ENCODE peak calls at places on chromosomes 7 and 10, in six cellular contexts. E is dermis blood vessel endothelial cell; C is choroid plexus epithelial cell; B is EL; I is activated naive CD4-positive, alpha-beta T cell treated with anti-CD3 and anti-CD28 coated beads for 36 hours; G is non-pigmented ciliary epithelial cell. Y is an unnamed sample.

GRCh38 chr10:93039721-93040120 is 20.9 kb upstream of the CYP26C1 start:
- DNase-seq in C (peak; percentile 77), G (no peak), I (peak; percentile 26), E (peak; percentile 31), B (peak; percentile 42), Y (no peak)

GRCh38 chr7:26369519-26370385 is 78.1 kb downstream of the SNX10 start:
- DNase-seq in C (peak; percentile 66), I (peak; percentile 34), G (no peak), E (peak; percentile 81), B (peak; percentile 56), Y (peak; percentile 84)

GRCh38 chr7:15750741-15751140 is 64.3 kb upstream of the MEOX2 start:
- DNase-seq in B (no peak), E (no peak), C (no peak), I (no peak), G (no peak), Y (no peak)

GRCh38 chr7:157488326-157488725 is 151.5 kb downstream of the DNAJB6 start:
- DNase-seq in E (no peak), C (no peak), B (no peak), I (no peak), G (no peak), Y (no peak)

GRCh38 chr7:31336202-31337035 is 4.1 kb downstream of the NEUROD6 start:
- DNase-seq in B (no peak), E (no peak), I (no peak), G (no peak), C (no peak), Y (no peak)

GRCh38 chr10:127148933-127149220 is 47.5 kb downstream of the INSYN2A start:
- DNase-seq in E (peak; percentile 51), G (no peak), B (peak; percentile 81), I (no peak), C (peak; percentile 82), Y (no peak)

GRCh38 chr10:90738885-90739284 is 119.0 kb downstream of the HTR7 start:
- DNase-seq in G (no peak), I (no peak), E (no peak), C (no peak), B (no peak), Y (no peak)

GRCh38 chr10:73358331-73359279 is at the start of gene CFAP70:
- DNase-seq in E (peak; percentile 97), B (peak; percentile 96), G (peak; percentile 79), C (peak; percentile 98), I (peak; percentile 96), Y (peak; percentile 97)

GRCh38 chr10:72801263-72801868 is 92.2 kb upstream of the OIT3 start:
- DNase-seq in B (no peak), I (no peak), C (no peak), E (no peak), G (no peak), Y (peak; percentile 33)

GRCh38 chr10:131147301-131147975 is 164.1 kb downstream of the TCERG1L start:
- DNase-seq in I (no peak), C (no peak), E (no peak), B (no peak), G (no peak), Y (no peak)

GRCh38 chr7:144784943-144785342 is 50.9 kb downstream of the TPK1 start:
- DNase-seq in I (no peak), B (no peak), G (no peak), C (peak; percentile 39), E (peak; percentile 20), Y (no peak)

GRCh38 chr7:379456-380225 is 89.7 kb downstream of the FOXL3 start:
- DNase-seq in G (no peak), I (no peak), B (peak; percentile 23), E (peak; percentile 20), C (no peak), Y (no peak)

Y was measured in endothelial cell of umbilical vein.